ENCODE peak calls at places on chromosome 20, in four cellular contexts. One of them, this sample, is unnamed.

GRCh38 chr20:58478141-58478805 is 36.9 kb downstream of the APCDD1L start:
- DNase-seq in K562: no peak
- DNase-seq in GM12878: no peak
- DNase-seq in HepG2: no peak
- DNase-seq in this sample: no peak

GRCh38 chr20:53778041-53778516 is 184.4 kb upstream of the ZNF217 start:
- DNase-seq in HepG2: no peak
- DNase-seq in K562: no peak
- DNase-seq in GM12878: no peak
- DNase-seq in this sample: no peak

GRCh38 chr20:17688965-17689364 is 6.9 kb upstream of the RRBP1 start:
- DNase-seq in GM12878: no peak
- DNase-seq in HepG2: no peak
- DNase-seq in K562: no peak
- DNase-seq in this sample: no peak

GRCh38 chr20:38426006-38426405 is 9.1 kb downstream of the SNHG17 start:
- DNase-seq in HepG2: peak; percentile 40
- DNase-seq in K562: peak; percentile 59
- DNase-seq in GM12878: no peak
- DNase-seq in this sample: no peak

GRCh38 chr20:50915424-50915823 is 15.8 kb downstream of the ADNP start:
- DNase-seq in K562: no peak
- DNase-seq in GM12878: no peak
- DNase-seq in HepG2: no peak
- DNase-seq in this sample: no peak

GRCh38 chr20:30168025-30168799 is 1089.3 kb upstream of the DEFB115 start:
- DNase-seq in GM12878: no peak
- DNase-seq in K562: no peak
- DNase-seq in HepG2: no peak
- DNase-seq in this sample: no peak

GRCh38 chr20:11057624-11058023 is 383.8 kb upstream of the JAG1 start:
- DNase-seq in GM12878: no peak
- DNase-seq in HepG2: no peak
- DNase-seq in K562: no peak
- DNase-seq in this sample: no peak

GRCh38 chr20:63868264-63868663 is 3.2 kb downstream of the TPD52L2 start:
- DNase-seq in K562: no peak
- DNase-seq in GM12878: no peak
- DNase-seq in HepG2: no peak
- DNase-seq in this sample: no peak

GRCh38 chr20:57291003-57291402 is 24.6 kb upstream of the BMP7 start:
- DNase-seq in K562: no peak
- DNase-seq in HepG2: no peak
- DNase-seq in GM12878: no peak
- DNase-seq in this sample: no peak

GRCh38 chr20:38156888-38157634 is 8.0 kb downstream of the TGM2 start:
- DNase-seq in GM12878: no peak
- DNase-seq in K562: no peak
- DNase-seq in HepG2: no peak
- DNase-seq in this sample: no peak

GRCh38 chr20:48679011-48679410 is 148.8 kb downstream of the PREX1 start:
- DNase-seq in HepG2: no peak
- DNase-seq in GM12878: no peak
- DNase-seq in K562: no peak
- DNase-seq in this sample: no peak

GRCh38 chr20:63978319-63979220 is 872 bp downstream of the SAMD10 start:
- DNase-seq in GM12878: no peak
- DNase-seq in HepG2: peak; percentile 79
- DNase-seq in K562: peak; percentile 86
- DNase-seq in this sample: peak; percentile 48

GRCh38 chr20:32536861-32537656 is 48.1 kb downstream of the NOL4L start:
- DNase-seq in K562: peak; percentile 47
- DNase-seq in GM12878: no peak
- DNase-seq in HepG2: no peak
- DNase-seq in this sample: peak; percentile 26

GRCh38 chr20:41619360-41620115 is 1.4 kb upstream of the CHD6 start:
- DNase-seq in HepG2: no peak
- DNase-seq in GM12878: no peak
- DNase-seq in K562: no peak
- DNase-seq in this sample: no peak

GRCh38 chr20:53127027-53127426 is 154.9 kb downstream of the TSHZ2 start:
- DNase-seq in HepG2: no peak
- DNase-seq in GM12878: no peak
- DNase-seq in K562: no peak
- DNase-seq in this sample: no peak

GRCh38 chr20:11195899-11196558 is 522.2 kb upstream of the JAG1 start:
- DNase-seq in K562: no peak
- DNase-seq in GM12878: no peak
- DNase-seq in HepG2: no peak
- DNase-seq in this sample: no peak

GRCh38 chr20:63051911-63052310 is 45.1 kb upstream of the BHLHE23 start:
- DNase-seq in K562: no peak
- DNase-seq in HepG2: no peak
- DNase-seq in GM12878: no peak
- DNase-seq in this sample: no peak

GRCh38 chr20:62688855-62689460 is 19.7 kb upstream of the NTSR1 start:
- DNase-seq in HepG2: peak; percentile 29
- DNase-seq in GM12878: no peak
- DNase-seq in K562: peak; percentile 21
- DNase-seq in this sample: no peak

GRCh38 chr20:49896204-49896603 is 19.1 kb downstream of the SPATA2 start:
- DNase-seq in K562: no peak
- DNase-seq in GM12878: no peak
- DNase-seq in HepG2: no peak
- DNase-seq in this sample: no peak

GRCh38 chr20:56285496-56285895 is 37.0 kb downstream of the MC3R start:
- DNase-seq in K562: no peak
- DNase-seq in HepG2: no peak
- DNase-seq in GM12878: no peak
- DNase-seq in this sample: no peak

GRCh38 chr20:57596998-57597939 is 23.0 kb downstream of the ZBP1 start:
- DNase-seq in GM12878: no peak
- DNase-seq in HepG2: peak; percentile 43
- DNase-seq in K562: peak; percentile 80
- DNase-seq in this sample: peak; percentile 86

GRCh38 chr20:17500826-17501225 is 30.4 kb downstream of the BFSP1 start:
- DNase-seq in HepG2: no peak
- DNase-seq in K562: peak; percentile 14
- DNase-seq in GM12878: no peak
- DNase-seq in this sample: no peak

GRCh38 chr20:23857954-23858565 is 21.5 kb downstream of the CST5 start:
- DNase-seq in HepG2: no peak
- DNase-seq in K562: no peak
- DNase-seq in GM12878: no peak
- DNase-seq in this sample: no peak

GRCh38 chr20:51628533-51629398 is 86.2 kb upstream of the NFATC2 start:
- DNase-seq in HepG2: peak; percentile 90
- DNase-seq in K562: no peak
- DNase-seq in GM12878: no peak
- DNase-seq in this sample: no peak

GRCh38 chr20:32797160-32797468 is 22.6 kb upstream of the MAPRE1 start:
- DNase-seq in GM12878: no peak
- DNase-seq in HepG2: no peak
- DNase-seq in K562: no peak
- DNase-seq in this sample: no peak

GRCh38 chr20:32332614-32333013 is 25.5 kb upstream of the ASXL1 start:
- DNase-seq in HepG2: no peak
- DNase-seq in GM12878: no peak
- DNase-seq in K562: no peak
- DNase-seq in this sample: no peak

GRCh38 chr20:40646321-40647212 is 42.5 kb downstream of the MAFB start:
- DNase-seq in GM12878: no peak
- DNase-seq in K562: no peak
- DNase-seq in HepG2: no peak
- DNase-seq in this sample: no peak

DNA sequence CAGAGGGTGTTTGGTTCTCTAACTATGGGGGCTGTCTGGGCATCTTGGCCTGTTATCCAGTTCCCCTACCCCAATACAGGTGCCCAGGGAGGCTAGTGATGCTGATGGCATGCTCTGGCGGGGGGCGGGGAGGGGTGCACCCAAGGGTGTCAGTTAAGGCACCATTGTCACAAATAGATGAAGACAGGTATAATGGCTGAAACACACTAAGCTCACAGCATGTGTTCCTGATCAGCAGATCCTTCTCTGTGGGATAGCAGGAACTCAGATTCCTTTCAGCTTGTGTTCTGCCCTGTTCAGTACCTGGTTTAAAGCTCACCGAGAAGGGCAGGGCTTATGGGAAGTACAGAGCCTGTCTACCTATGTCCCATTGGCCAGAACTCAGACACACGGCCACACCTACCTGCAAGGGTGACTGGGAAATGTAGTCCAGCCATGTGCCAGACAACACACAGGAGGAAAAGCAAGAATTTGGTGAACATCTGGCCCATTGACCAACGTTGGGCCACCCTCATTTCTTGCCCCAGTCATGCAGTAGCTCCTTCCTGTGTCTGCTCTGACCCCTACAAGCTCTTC is 3.4 kb upstream of the RSPO4 start:
- DNase-seq in HepG2: peak; percentile 59
- DNase-seq in K562: peak; percentile 59
- DNase-seq in GM12878: peak; percentile 2
- DNase-seq in this sample: peak; percentile 72
- TF ChIP-seq FOXK2 in HepG2: no peak
- TF ChIP-seq FOXK2 in K562: no peak
- TF ChIP-seq FOXK2 in GM12878: no peak
- TF ChIP-seq FOXK2 in this sample: no peak

GRCh38 chr20:47444584-47444983 is 57.1 kb upstream of the NCOA3 start:
- DNase-seq in K562: no peak
- DNase-seq in GM12878: no peak
- DNase-seq in HepG2: no peak
- DNase-seq in this sample: no peak

GRCh38 chr20:47440857-47441773 is 60.6 kb upstream of the NCOA3 start:
- DNase-seq in K562: no peak
- DNase-seq in HepG2: peak; percentile 45
- DNase-seq in GM12878: no peak
- DNase-seq in this sample: no peak

GRCh38 chr20:47445291-47445690 is 56.4 kb upstream of the NCOA3 start:
- DNase-seq in GM12878: no peak
- DNase-seq in HepG2: no peak
- DNase-seq in K562: no peak
- DNase-seq in this sample: no peak

GRCh38 chr20:47438464-47439381 is 63.0 kb upstream of the NCOA3 start:
- DNase-seq in HepG2: no peak
- DNase-seq in GM12878: peak; percentile 75
- DNase-seq in K562: peak; percentile 67
- DNase-seq in this sample: peak; percentile 32

GRCh38 chr20:47441774-47442150 is 59.9 kb upstream of the NCOA3 start:
- DNase-seq in GM12878: no peak
- DNase-seq in K562: no peak
- DNase-seq in HepG2: no peak
- DNase-seq in this sample: no peak
- TF ChIP-seq FOXK2 in GM12878: no peak
- TF ChIP-seq FOXK2 in K562: no peak
- TF ChIP-seq FOXK2 in HepG2: no peak
- TF ChIP-seq FOXK2 in this sample: no peak

GRCh38 chr20:35101620-35102019 is 9.0 kb upstream of the TRPC4AP start:
- DNase-seq in GM12878: no peak
- DNase-seq in K562: no peak
- DNase-seq in HepG2: no peak
- DNase-seq in this sample: no peak
- TF ChIP-seq FOXK2 in GM12878: no peak
- TF ChIP-seq FOXK2 in K562: no peak
- TF ChIP-seq FOXK2 in HepG2: no peak
- TF ChIP-seq FOXK2 in this sample: no peak

GRCh38 chr20:19658137-19658536 is 99.9 kb upstream of the RIN2 start:
- DNase-seq in GM12878: peak; percentile 48
- DNase-seq in K562: peak; percentile 4
- DNase-seq in HepG2: no peak
- DNase-seq in this sample: no peak

GRCh38 chr20:19660808-19661378 is 97.2 kb upstream of the RIN2 start:
- DNase-seq in HepG2: peak; percentile 56
- DNase-seq in GM12878: no peak
- DNase-seq in K562: no peak
- DNase-seq in this sample: no peak

GRCh38 chr20:19659468-19659867 is 98.6 kb upstream of the RIN2 start:
- DNase-seq in K562: no peak
- DNase-seq in GM12878: no peak
- DNase-seq in HepG2: no peak
- DNase-seq in this sample: no peak

GRCh38 chr20:19662638-19662995 is 95.4 kb upstream of the RIN2 start:
- DNase-seq in GM12878: no peak
- DNase-seq in HepG2: no peak
- DNase-seq in K562: no peak
- DNase-seq in this sample: no peak

GRCh38 chr20:19661717-19662637 is 96.1 kb upstream of the RIN2 start:
- DNase-seq in HepG2: peak; percentile 62
- DNase-seq in GM12878: no peak
- DNase-seq in K562: peak; percentile 62
- DNase-seq in this sample: peak; percentile 61
- TF ChIP-seq FOXK2 in HepG2: no peak
- TF ChIP-seq FOXK2 in GM12878: no peak
- TF ChIP-seq FOXK2 in K562: no peak
- TF ChIP-seq FOXK2 in this sample: no peak

GRCh38 chr20:46572181-46572580 is 21.7 kb upstream of the OCSTAMP start:
- DNase-seq in K562: no peak
- DNase-seq in HepG2: no peak
- DNase-seq in GM12878: no peak
- DNase-seq in this sample: no peak

GRCh38 chr20:46569961-46570360 is 19.5 kb upstream of the OCSTAMP start:
- DNase-seq in GM12878: no peak
- DNase-seq in HepG2: no peak
- DNase-seq in K562: no peak
- DNase-seq in this sample: no peak

GRCh38 chr20:46571418-46571817 is 21.0 kb upstream of the OCSTAMP start:
- DNase-seq in GM12878: no peak
- DNase-seq in K562: no peak
- DNase-seq in HepG2: no peak
- DNase-seq in this sample: no peak

GRCh38 chr20:46566125-46566524 is 15.7 kb upstream of the OCSTAMP start:
- DNase-seq in HepG2: no peak
- DNase-seq in K562: no peak
- DNase-seq in GM12878: no peak
- DNase-seq in this sample: no peak

DNA sequence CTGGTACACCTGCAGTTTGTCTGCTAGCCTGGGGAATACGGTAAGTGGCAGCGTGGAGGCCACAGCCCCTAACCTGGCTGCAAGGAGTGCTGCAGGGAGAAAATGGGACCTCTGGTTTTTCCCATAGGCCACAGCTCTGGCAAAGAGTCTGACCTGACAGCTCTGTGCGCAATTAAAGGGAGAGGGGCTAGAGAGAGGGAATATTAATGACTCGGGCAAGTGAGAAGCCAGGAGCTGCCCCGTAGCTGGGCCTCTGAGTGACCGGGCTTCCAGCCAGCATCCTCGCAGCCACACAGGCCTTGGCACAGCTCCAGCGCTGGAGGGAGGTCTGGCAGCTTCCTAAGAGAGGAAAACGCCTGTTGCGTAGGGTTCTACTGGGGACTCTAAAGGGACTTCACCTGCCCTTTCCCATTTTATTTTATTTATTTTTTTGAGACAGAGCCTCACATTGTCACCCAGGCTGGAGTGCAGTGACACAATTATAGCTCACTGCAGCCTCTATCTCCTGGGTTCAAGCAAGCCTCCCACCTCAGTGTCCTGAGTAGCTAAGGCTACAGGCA is 18.2 kb upstream of the OCSTAMP start:
- DNase-seq in K562: peak; percentile 54
- DNase-seq in GM12878: no peak
- DNase-seq in HepG2: peak; percentile 79
- DNase-seq in this sample: peak; percentile 34
- TF ChIP-seq FOXK2 in K562: no peak
- TF ChIP-seq FOXK2 in GM12878: no peak
- TF ChIP-seq FOXK2 in HepG2: no peak
- TF ChIP-seq FOXK2 in this sample: no peak